ENCODE peak calls at places on chromosomes 3 and 15, in seven cellular contexts. Q, Z, R, K, L, D and F are unnamed samples.

GRCh38 chr3:161320837-161321236 is 50.5 kb downstream of the SPTSSB start:
- DNase-seq in L (no peak), Q (no peak), Z (no peak), R (no peak), K (no peak), D (no peak), F (no peak)

GRCh38 chr15:64635486-64635815 is 139.9 kb downstream of the RBPMS2 start:
- DNase-seq in Z (no peak), L (peak; percentile 63), K (peak; percentile 73), D (peak; percentile 64), Q (peak; percentile 68), R (no peak), F (no peak)

GRCh38 chr3:139301183-139301582 is 42.6 kb upstream of the MRPS22 start:
- DNase-seq in Z (no peak), L (no peak), Q (no peak), R (no peak), D (no peak), K (no peak), F (no peak)

GRCh38 chr3:134395103-134395502 is 20.9 kb upstream of the AMOTL2 start:
- DNase-seq in K (no peak), Z (no peak), L (no peak), Q (no peak), R (no peak), D (no peak), F (no peak)

GRCh38 chr3:197027896-197028710 is 1.5 kb downstream of the MELTF start:
- DNase-seq in K (no peak), Z (no peak), D (no peak), Q (no peak), R (no peak), L (no peak), F (no peak)

GRCh38 chr15:60004846-60005351 is 788 bp downstream of the FOXB1 start:
- DNase-seq in Z (no peak), Q (no peak), D (no peak), L (peak; percentile 48), K (no peak), R (no peak), F (no peak)

GRCh38 chr3:139117136-139117675 is 72.5 kb upstream of the PRR23C start:
- DNase-seq in R (no peak), K (no peak), D (no peak), Z (no peak), Q (no peak), L (peak; percentile 13), F (peak; percentile 32)

GRCh38 chr3:154023148-154023547 is 98.0 kb upstream of the ARHGEF26 start:
- DNase-seq in Q (no peak), D (no peak), L (peak; percentile 72), R (no peak), Z (no peak), K (no peak), F (no peak)

GRCh38 chr15:57596978-57597377 is 5.3 kb downstream of the MYZAP start:
- DNase-seq in L (no peak), Z (no peak), Q (peak; percentile 72), R (no peak), D (no peak), K (no peak), F (no peak)

GRCh38 chr3:155876537-155876936 is 6.1 kb downstream of the GMPS start:
- DNase-seq in K (no peak), D (no peak), L (no peak), R (no peak), Q (no peak), Z (no peak), F (no peak)

GRCh38 chr3:172125053-172125452 is 85.7 kb downstream of the FNDC3B start:
- DNase-seq in L (no peak), Q (no peak), Z (no peak), D (no peak), K (no peak), R (no peak), F (no peak)

GRCh38 chr3:138686771-138687221 is 78.2 kb downstream of the FAIM start:
- DNase-seq in Z (no peak), K (peak; percentile 82), D (no peak), Q (no peak), R (no peak), L (peak; percentile 52), F (no peak)

GRCh38 chr3:182309120-182309519 is 484.2 kb upstream of the ATP11B start:
- DNase-seq in K (no peak), Z (no peak), L (no peak), Q (no peak), R (no peak), D (no peak), F (no peak)

GRCh38 chr3:66261318-66261717 is 40.5 kb downstream of the SLC25A26 start:
- DNase-seq in R (no peak), L (no peak), Z (no peak), K (no peak), Q (no peak), D (no peak), F (no peak)

GRCh38 chr3:29850641-29851040 is 569.8 kb downstream of the RBMS3 start:
- DNase-seq in Z (no peak), L (peak; percentile 7), D (no peak), R (no peak), Q (no peak), K (no peak), F (no peak)
- TF ChIP-seq CTCF in Z (no peak), L (no peak), D (no peak), R (no peak), Q (no peak), K (peak; percentile 7), F (no peak)

GRCh38 chr3:52436500-52437106 is 8.3 kb downstream of the SEMA3G start:
- DNase-seq in D (no peak), Z (peak; percentile 66), R (no peak), L (no peak), Q (peak; percentile 45), K (no peak), F (no peak)
- H3K27ac ChIP-seq in D (peak overlapping the region; percentile 54), Z (peak overlapping the region; percentile 38), R (peak overlapping the region; percentile 56), L (no peak overlapping the region), Q (no peak overlapping the region), K (no peak overlapping the region), F (no peak overlapping the region)

GRCh38 chr15:39746714-39747276 is 35.8 kb downstream of the FSIP1 start:
- DNase-seq in Q (no peak), R (no peak), L (no peak), Z (no peak), K (no peak), D (no peak), F (no peak)

GRCh38 chr15:39748276-39748675 is 34.4 kb downstream of the FSIP1 start:
- DNase-seq in K (no peak), L (peak; percentile 45), Q (no peak), R (no peak), Z (no peak), D (no peak), F (no peak)

GRCh38 chr15:39745415-39745814 is 37.2 kb downstream of the FSIP1 start:
- DNase-seq in R (no peak), L (no peak), D (no peak), Z (no peak), K (no peak), Q (no peak), F (peak; percentile 76)

GRCh38 chr15:39746176-39746575 is 36.5 kb downstream of the FSIP1 start:
- DNase-seq in K (no peak), Z (no peak), Q (no peak), D (no peak), R (no peak), L (no peak), F (no peak)

DNA sequence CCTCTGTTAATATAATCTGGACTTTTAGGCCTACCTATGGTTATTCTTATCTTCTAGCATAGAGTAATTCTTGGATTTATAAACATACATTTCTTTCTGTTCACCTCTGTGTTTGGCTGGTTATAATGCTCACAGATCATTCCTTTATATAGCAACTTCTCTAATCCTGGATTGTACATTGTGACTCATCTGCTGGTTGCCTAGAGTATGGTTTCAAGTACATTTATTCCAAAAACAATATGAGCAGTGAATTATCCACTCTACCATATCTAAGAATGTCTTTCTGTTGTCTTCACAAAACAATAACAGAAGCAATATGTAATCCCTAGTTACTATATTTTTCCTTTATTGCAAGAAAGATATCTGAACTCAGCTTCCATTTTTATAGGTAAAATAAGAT is 35.3 kb downstream of the FSIP1 start:
- DNase-seq in R (no peak), Q (no peak), K (no peak), L (no peak), D (no peak), Z (no peak), F (no peak)
- TF ChIP-seq EP300 in R (no peak), Q (no peak), K (no peak), L (no peak), D (no peak), Z (no peak), F (no peak)

GRCh38 chr3:159991591-159991990 is 3.0 kb downstream of the IL12A start:
- DNase-seq in L (no peak), Q (no peak), Z (no peak), D (no peak), R (no peak), K (no peak), F (no peak)

GRCh38 chr3:159989973-159990846 is 1.6 kb downstream of the IL12A start:
- DNase-seq in R (no peak), L (no peak), D (no peak), Z (no peak), Q (no peak), K (no peak), F (no peak)

GRCh38 chr3:159988617-159989251 is at the start of gene IL12A:
- DNase-seq in Z (peak; percentile 73), K (peak; percentile 72), L (peak; percentile 81), D (peak; percentile 72), Q (peak; percentile 89), R (peak; percentile 34), F (peak; percentile 90)

GRCh38 chr3:159982442-159982841 is 6.2 kb upstream of the IL12A start:
- DNase-seq in L (no peak), K (no peak), R (no peak), Z (no peak), Q (no peak), D (no peak), F (no peak)

DNA sequence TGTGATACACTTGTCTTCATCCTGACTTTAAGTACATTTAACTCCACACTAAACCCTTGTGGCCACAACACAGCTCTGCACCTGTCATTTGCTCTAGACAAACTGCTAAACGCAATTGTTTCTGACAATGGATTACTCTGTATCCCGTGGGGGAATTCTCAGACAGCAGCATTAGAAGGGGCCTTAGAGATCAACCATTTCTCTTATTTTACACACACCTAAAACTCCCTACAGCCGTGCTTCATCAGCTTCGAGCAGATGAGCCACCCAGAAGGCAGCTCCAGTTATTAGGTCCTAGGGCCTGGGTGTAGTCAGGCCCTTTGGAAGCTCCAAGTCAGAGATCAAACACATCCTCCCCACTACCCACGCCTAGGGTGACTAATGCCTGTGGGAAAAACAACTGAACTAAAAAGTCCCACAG is 1.3 kb upstream of the IL12A start:
- DNase-seq in L (peak; percentile 25), Z (no peak), K (no peak), D (no peak), R (no peak), Q (no peak), F (no peak)
- TF ChIP-seq CTCF in L (no peak), Z (no peak), K (peak; percentile 35), D (no peak), R (no peak), Q (no peak), F (no peak)

DNA sequence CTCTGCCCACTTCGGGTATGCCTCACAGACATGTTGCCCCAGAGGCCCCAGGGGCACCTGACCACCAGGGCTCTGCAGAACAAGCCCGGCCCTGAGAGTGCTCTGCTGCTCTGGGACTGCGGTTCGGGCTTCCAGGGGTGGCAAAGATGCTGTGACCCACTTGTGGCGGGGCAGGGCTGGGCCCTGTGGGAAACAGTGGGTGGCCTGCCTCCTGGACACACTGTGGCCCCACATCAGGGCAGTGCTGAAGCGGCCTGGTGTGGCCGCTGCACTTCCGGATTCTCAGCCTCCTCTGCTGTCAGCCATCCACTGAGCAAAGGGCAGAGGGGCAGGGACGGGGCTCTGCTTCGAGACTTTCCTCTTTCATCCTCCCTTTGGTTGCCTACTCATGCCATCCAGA is 26.5 kb upstream of the PLXND1 start:
- DNase-seq in Q (no peak), Z (no peak), D (no peak), L (no peak), K (no peak), R (no peak), F (no peak)
- H3K27ac ChIP-seq in Q (no peak overlapping the region), Z (no peak overlapping the region), D (no peak overlapping the region), L (peak overlapping the region; percentile 71), K (no peak overlapping the region), R (no peak overlapping the region), F (no peak overlapping the region)